ENCODE peak calls at places on chromosomes 7 and 10, in nine cellular contexts. B is kidney tubule cell; Z is AG04450; Q is activated T-helper 1 cell treated with Interleukin-2 at 50 U/mL for 16 hours; D is aorta; R is stimulated activated CD4-positive, alpha-beta T cell treated with anti-CD3 and anti-CD28 coated beads, Interleukin-4, amount 100 ng/mL, for 48 hours; A is tibial nerve; T is AG20443; P is NCI-H2081. I is an unnamed sample.

GRCh38 chr10:16583382-16583781 is 61.7 kb upstream of the C1QL3 start:
- DNase-seq in P (no peak), A (no peak), D (peak; percentile 56), T (peak; percentile 17), Q (no peak), B (no peak), Z (no peak), R (no peak), I (no peak)

GRCh38 chr7:19333706-19334105 is 188.5 kb upstream of the FERD3L start:
- DNase-seq in D (no peak), Q (no peak), Z (no peak), B (no peak), T (no peak), A (no peak), R (no peak), P (no peak), I (no peak)

GRCh38 chr7:115124409-115124939 is 202.6 kb downstream of the MDFIC start:
- DNase-seq in D (no peak), R (no peak), T (no peak), A (no peak), Z (no peak), P (no peak), Q (no peak), B (no peak), I (peak; percentile 20)

GRCh38 chr10:132373241-132373955 is 23.6 kb upstream of the PWWP2B start:
- DNase-seq in P (no peak), D (peak; percentile 32), A (no peak), R (no peak), Q (no peak), Z (no peak), T (no peak), B (no peak), I (no peak)

GRCh38 chr10:114758331-114758730 is 63.2 kb upstream of the FHIP2A start:
- DNase-seq in D (no peak), P (no peak), T (peak; percentile 24), R (no peak), B (peak; percentile 76), A (no peak), Z (no peak), Q (no peak), I (peak; percentile 32)

GRCh38 chr7:153910604-153911003 is 141.6 kb upstream of the DPP6 start:
- DNase-seq in P (no peak), A (no peak), D (no peak), B (no peak), R (no peak), Q (no peak), T (no peak), Z (no peak), I (no peak)

GRCh38 chr7:93097388-93097787 is 20.4 kb downstream of the SAMD9 start:
- DNase-seq in T (no peak), Z (no peak), R (no peak), P (no peak), Q (no peak), D (no peak), A (no peak), B (no peak), I (no peak)

GRCh38 chr7:22866965-22867364 is 44.3 kb upstream of the TOMM7 start:
- DNase-seq in R (no peak), B (no peak), P (no peak), T (peak; percentile 64), D (no peak), Q (no peak), A (no peak), Z (no peak), I (peak; percentile 87)

GRCh38 chr10:27157150-27157549 is 2.0 kb downstream of the MASTL start:
- DNase-seq in A (no peak), T (no peak), R (no peak), Z (no peak), P (no peak), Q (no peak), D (no peak), B (no peak), I (no peak)

GRCh38 chr10:70380350-70381135 is 1.9 kb downstream of the LRRC20 start:
- DNase-seq in D (no peak), T (no peak), R (no peak), B (no peak), Z (no peak), Q (no peak), P (no peak), A (no peak), I (no peak)

GRCh38 chr10:6530966-6531365 is 49.1 kb downstream of the PRKCQ start:
- DNase-seq in A (no peak), D (no peak), Z (no peak), T (no peak), Q (no peak), B (no peak), R (no peak), P (no peak), I (no peak)

GRCh38 chr7:29647020-29647654 is 83.5 kb downstream of the PRR15 start:
- DNase-seq in Q (no peak), Z (no peak), R (no peak), B (no peak), P (no peak), A (no peak), D (no peak), T (no peak), I (peak; percentile 6)

GRCh38 chr10:46550795-46551700 is 5.4 kb downstream of the GPRIN2 start:
- DNase-seq in T (no peak), B (no peak), P (no peak), Q (no peak), R (no peak), A (no peak), Z (no peak), D (peak; percentile 49), I (no peak)

GRCh38 chr7:29989257-29989995 is at the start of gene SCRN1:
- DNase-seq in Q (peak; percentile 3), T (peak; percentile 88), B (peak; percentile 56), D (peak; percentile 64), Z (no peak), R (peak; percentile 2), A (peak; percentile 16), P (peak; percentile 80), I (peak; percentile 50)

GRCh38 chr7:1513657-1514095 is 9.5 kb upstream of the INTS1 start:
- DNase-seq in Q (no peak), T (no peak), D (peak; percentile 85), A (peak; percentile 48), Z (no peak), R (no peak), B (no peak), P (no peak), I (peak; percentile 49)

GRCh38 chr7:78924581-78924980 is 528.9 kb downstream of the MAGI2 start:
- DNase-seq in P (peak; percentile 51), B (peak; percentile 27), Q (no peak), T (peak; percentile 43), D (no peak), A (no peak), Z (no peak), R (no peak), I (peak; percentile 62)

GRCh38 chr10:43299579-43299978 is 32.7 kb upstream of the RASGEF1A start:
- DNase-seq in Q (no peak), Z (no peak), D (no peak), P (no peak), R (peak; percentile 39), T (no peak), B (no peak), A (no peak), I (no peak)

GRCh38 chr7:106609416-106609815 is 51.5 kb downstream of the CCDC71L start:
- DNase-seq in R (no peak), Q (no peak), P (no peak), D (no peak), B (peak; percentile 78), A (no peak), T (peak; percentile 40), Z (peak; percentile 43), I (peak; percentile 91)

GRCh38 chr7:22109761-22110160 is 164.1 kb upstream of the CDCA7L start:
- DNase-seq in P (peak; percentile 31), B (peak; percentile 31), T (peak; percentile 54), Z (no peak), A (peak; percentile 24), D (peak; percentile 53), R (peak; percentile 30), Q (no peak), I (peak; percentile 36)

GRCh38 chr7:129698516-129699418 is 87.2 kb downstream of the NRF1 start:
- DNase-seq in P (no peak), A (no peak), R (no peak), Q (no peak), B (peak; percentile 29), Z (no peak), D (no peak), T (no peak), I (no peak)

GRCh38 chr7:43586251-43586900 is 3.5 kb downstream of the STK17A start:
- DNase-seq in D (no peak), A (no peak), Z (no peak), T (no peak), R (no peak), P (no peak), Q (no peak), B (peak; percentile 85), I (peak; percentile 72)

GRCh38 chr10:26486985-26487850 is 49.1 kb downstream of the APBB1IP start:
- DNase-seq in R (peak; percentile 66), P (no peak), Z (peak; percentile 20), D (peak; percentile 57), T (peak; percentile 69), A (peak; percentile 51), Q (peak; percentile 41), B (peak; percentile 98), I (peak; percentile 99)

GRCh38 chr7:80929619-80930018 is 10.8 kb upstream of the SEMA3C start:
- DNase-seq in T (peak; percentile 48), Q (no peak), P (no peak), D (no peak), R (no peak), B (peak; percentile 85), Z (no peak), A (no peak), I (peak; percentile 75)

GRCh38 chr7:81812514-81813472 is 42.9 kb upstream of the HGF start:
- DNase-seq in R (no peak), A (no peak), T (no peak), P (no peak), Z (no peak), B (no peak), D (no peak), Q (no peak), I (no peak)

GRCh38 chr7:36279251-36279925 is 110.3 kb upstream of the ANLN start:
- DNase-seq in B (no peak), R (no peak), T (no peak), Q (no peak), Z (no peak), D (peak; percentile 28), A (no peak), P (no peak), I (peak; percentile 37)

GRCh38 chr7:32865448-32865847 is 26.1 kb downstream of the KBTBD2 start:
- DNase-seq in A (no peak), R (no peak), P (no peak), B (no peak), Q (no peak), Z (no peak), D (no peak), T (no peak), I (no peak)

GRCh38 chr7:81330108-81330507 is 411.3 kb upstream of the SEMA3C start:
- DNase-seq in R (no peak), T (no peak), Z (no peak), P (no peak), Q (no peak), A (no peak), D (no peak), B (peak; percentile 15), I (no peak)

GRCh38 chr10:4240641-4241197 is 455.7 kb upstream of the KLF6 start:
- DNase-seq in Q (no peak), T (peak; percentile 52), A (no peak), R (no peak), D (no peak), P (no peak), Z (peak; percentile 68), B (peak; percentile 19), I (peak; percentile 97)

I was measured in EH.